ENCODE peak calls at places on chromosomes 1 and 21, in ten cellular contexts. Q is NCI-H1092; F is endothelial cell of umbilical vein; L is heart right ventricle; K is A549; T is RPMI7951; X is stimulated activated CD4-positive, alpha-beta T cell treated with anti-CD3 and anti-CD28 coated beads, Interleukin-4, amount 100 ng/mL, for 48 hours; H is CD8-positive, alpha-beta memory T cell; D is MM.1S; B is bronchial epithelial cell. S is an unnamed sample.

GRCh38 chr1:237316352-237316751 is 274.4 kb downstream of the RYR2 start:
- DNase-seq in Q (no peak), L (no peak), D (no peak), B (no peak), K (no peak), H (no peak), F (no peak), X (no peak), T (no peak), S (no peak)

GRCh38 chr1:151710187-151710586 is 6.4 kb downstream of the CELF3 start:
- DNase-seq in L (no peak), T (peak), H (no peak), X (peak), D (no peak), F (no peak), K (no peak), B (peak), Q (no peak), S (no peak)

GRCh38 chr1:240091614-240092300 is at the start of gene FMN2:
- DNase-seq in B (no peak), L (no peak), F (no peak), H (no peak), Q (peak), T (no peak), D (peak), K (peak), X (no peak), S (no peak)

GRCh38 chr1:232621050-232621449 is 8.9 kb downstream of the SIPA1L2 start:
- DNase-seq in X (no peak), L (no peak), B (no peak), F (no peak), K (no peak), D (no peak), H (no peak), T (no peak), Q (no peak), S (no peak)

GRCh38 chr1:112325504-112325903 is 70.5 kb upstream of the CTTNBP2NL start:
- DNase-seq in Q (no peak), B (no peak), D (no peak), K (no peak), T (no peak), H (no peak), F (no peak), L (peak), X (no peak), S (no peak)

GRCh38 chr1:172990598-172991215 is 60.0 kb downstream of the TNFSF18 start:
- DNase-seq in F (peak), X (no peak), B (peak), D (no peak), Q (no peak), L (no peak), H (no peak), T (peak), K (no peak), S (peak)

GRCh38 chr1:156608981-156609380 is 7.7 kb upstream of the GPATCH4 start:
- DNase-seq in X (peak), H (peak), K (no peak), B (peak), Q (peak), F (peak), D (peak), L (no peak), T (no peak), S (no peak)

GRCh38 chr21:42959754-42960153 is 14.6 kb upstream of the PKNOX1 start:
- DNase-seq in F (no peak), T (no peak), D (no peak), X (no peak), H (no peak), B (no peak), K (no peak), Q (no peak), L (no peak), S (no peak)

GRCh38 chr1:225899044-225899925 is 10.3 kb upstream of the LEFTY1 start:
- DNase-seq in D (no peak), X (no peak), L (no peak), T (no peak), Q (no peak), K (no peak), H (no peak), B (no peak), F (no peak), S (no peak)

GRCh38 chr1:55049914-55050278 is 10.5 kb downstream of the PCSK9 start:
- DNase-seq in K (no peak), F (peak), D (no peak), Q (peak), L (peak), H (no peak), T (peak), B (no peak), X (no peak), S (peak)

GRCh38 chr1:8396912-8397406 is 79.0 kb downstream of the SLC45A1 start:
- DNase-seq in H (no peak), Q (no peak), D (peak), T (peak), X (no peak), F (peak), K (peak), L (no peak), B (peak), S (no peak)

GRCh38 chr1:227885135-227885647 is 62.5 kb downstream of the WNT9A start:
- DNase-seq in H (no peak), K (no peak), D (no peak), X (no peak), T (no peak), L (peak), B (no peak), Q (no peak), F (no peak), S (no peak)

GRCh38 chr1:47713333-47713953 is 275.6 kb downstream of the FOXD2 start:
- DNase-seq in K (no peak), H (no peak), B (no peak), X (no peak), T (no peak), L (no peak), D (no peak), Q (no peak), F (no peak), S (no peak)

GRCh38 chr21:46480466-46480865 is 21.8 kb downstream of the DIP2A start:
- DNase-seq in F (no peak), Q (no peak), B (no peak), D (no peak), L (no peak), X (no peak), H (no peak), K (no peak), T (no peak), S (no peak)

GRCh38 chr1:236141447-236142357 is 637 bp upstream of the GPR137B start:
- DNase-seq in X (no peak), L (no peak), T (peak), D (no peak), B (peak), K (peak), F (peak), Q (peak), H (no peak), S (no peak)

GRCh38 chr21:42939581-42940413 is 14.4 kb upstream of the ERVH48-1 start:
- DNase-seq in Q (no peak), X (no peak), L (peak), H (no peak), T (peak), K (peak), D (no peak), F (peak), B (peak), S (peak)

GRCh38 chr1:213327318-213327667 is 276.3 kb downstream of the RPS6KC1 start:
- DNase-seq in D (no peak), Q (no peak), H (no peak), K (no peak), T (peak), L (peak), F (peak), B (no peak), X (no peak), S (no peak)

S was measured in glomerular endothelial cell.